ENCODE peak calls at places on chromosomes 2 and 18, in five cellular contexts. I is upper lobe of right lung, W is esophagus muscularis mucosa, O is body of pancreas, R is epithelial cell of proximal tubule. H is an unnamed sample.

GRCh38 chr2:63840081-63840784 is 1.5 kb upstream of the UGP2 start:
- DNase-seq in W (no peak), O (peak), R (no peak), I (no peak), H (no peak)

GRCh38 chr2:27890146-27891062 is at the start of the genes BABAM2 and RBKS:
- DNase-seq in O (peak), W (peak), R (no peak), I (peak), H (peak)

GRCh38 chr18:5197461-5197860 is 404 bp upstream of the AKAIN1 start:
- DNase-seq in R (no peak), I (no peak), O (peak), W (no peak), H (no peak)

GRCh38 chr2:217979151-217979811 is 23.5 kb downstream of the TNS1 start:
- DNase-seq in R (no peak), O (peak), W (no peak), I (peak), H (no peak)

GRCh38 chr2:199228887-199229819 is 228.6 kb downstream of the SATB2 start:
- DNase-seq in O (no peak), I (no peak), R (peak), W (no peak), H (no peak)

GRCh38 chr2:130920417-130921030 is 83.8 kb downstream of the ARHGEF4 start:
- DNase-seq in W (peak), O (peak), I (no peak), R (peak), H (peak)

GRCh38 chr18:37565985-37566478 is 434 bp upstream of the CELF4 start:
- DNase-seq in I (peak), W (no peak), R (no peak), O (peak), H (peak)

GRCh38 chr2:47043142-47043890 is 111.8 kb downstream of the STPG4 start:
- DNase-seq in I (no peak), O (peak), R (peak), W (no peak), H (no peak)

GRCh38 chr18:67608171-67608570 is 91.7 kb upstream of the DSEL start:
- DNase-seq in R (no peak), O (no peak), I (no peak), W (no peak), H (no peak)

GRCh38 chr18:44801796-44802195 is 121.1 kb downstream of the SETBP1 start:
- DNase-seq in I (no peak), R (no peak), W (no peak), O (no peak), H (no peak)

GRCh38 chr2:112623913-112624777 is 21.6 kb upstream of the SLC20A1 start:
- DNase-seq in R (no peak), O (no peak), I (peak), W (no peak), H (no peak)

GRCh38 chr2:172552547-172553291 is 3.2 kb upstream of the PDK1 start:
- DNase-seq in I (no peak), W (no peak), O (peak), R (peak), H (no peak)

GRCh38 chr2:207558106-207558505 is 28.3 kb downstream of the CREB1 start:
- DNase-seq in I (no peak), W (no peak), R (no peak), O (no peak), H (no peak)

GRCh38 chr18:21129586-21130216 is 18.1 kb upstream of the ROCK1 start:
- DNase-seq in W (no peak), O (no peak), I (no peak), R (no peak), H (no peak)

GRCh38 chr2:85853499-85854165 is 35.2 kb downstream of the ST3GAL5 start:
- DNase-seq in R (no peak), I (no peak), O (no peak), W (peak), H (no peak)

GRCh38 chr2:70344195-70344594 is 42.3 kb upstream of the FAM136A start:
- DNase-seq in W (no peak), R (peak), I (no peak), O (no peak), H (no peak)

GRCh38 chr18:2641638-2642037 is 13.9 kb upstream of the SMCHD1 start:
- DNase-seq in O (no peak), I (no peak), R (no peak), W (no peak), H (no peak)

GRCh38 chr2:20108655-20109396 is 57.4 kb upstream of the LAPTM4A start:
- DNase-seq in W (no peak), I (peak), R (no peak), O (no peak), H (no peak)

GRCh38 chr2:20104900-20105545 is 53.6 kb upstream of the LAPTM4A start:
- DNase-seq in R (no peak), O (no peak), W (no peak), I (no peak), H (no peak)

GRCh38 chr2:20103514-20103913 is 52.1 kb upstream of the LAPTM4A start:
- DNase-seq in O (no peak), R (no peak), W (no peak), I (no peak), H (no peak)

GRCh38 chr2:20107776-20108175 is 56.3 kb upstream of the LAPTM4A start:
- DNase-seq in W (no peak), R (no peak), I (no peak), O (no peak), H (no peak)

DNA sequence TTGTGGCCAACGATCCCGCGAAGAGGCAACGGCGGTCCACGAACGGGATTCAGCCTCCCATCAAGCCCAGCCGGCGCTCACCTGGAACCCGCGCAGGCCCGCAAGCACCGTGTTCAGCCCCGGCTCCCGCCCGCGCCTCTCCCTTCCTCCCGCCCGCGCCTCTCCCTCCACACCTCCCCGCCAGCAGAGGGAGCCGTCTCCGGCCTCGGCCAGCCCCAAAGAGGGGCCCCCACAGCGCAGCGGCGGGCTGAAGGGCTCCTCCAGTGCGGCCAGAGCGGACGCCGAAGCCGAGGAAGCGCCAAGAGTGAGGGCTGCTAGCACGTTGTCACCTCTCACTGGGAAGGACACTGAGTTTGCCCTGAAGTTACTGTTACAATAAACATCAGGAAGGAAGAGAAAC is 55.3 kb upstream of the LAPTM4A start:
- DNase-seq in R (no peak), W (no peak), I (peak), O (peak), H (peak)
- TF ChIP-seq CTCF in R (peak), W (peak), I (peak), O (peak), H (peak)

DNA sequence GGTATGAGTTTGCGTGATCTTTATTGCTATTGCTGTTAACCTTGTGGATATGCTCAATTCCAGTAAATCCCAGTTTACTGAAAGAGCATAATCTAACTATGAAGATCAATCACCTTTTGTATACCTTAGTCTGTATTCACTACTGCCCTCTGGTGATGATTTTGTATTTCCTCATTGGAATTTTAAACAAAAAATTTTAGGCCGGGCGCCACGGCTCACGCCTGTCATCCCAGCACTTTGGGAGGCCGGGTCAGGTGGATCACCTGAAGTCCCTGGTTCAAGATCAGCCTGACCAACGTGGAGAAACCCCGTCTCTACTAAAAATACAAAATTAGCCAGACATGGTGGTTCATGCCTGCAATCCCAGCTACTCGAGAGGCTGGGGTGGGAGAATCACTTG is 5.1 kb downstream of the COMMD1 start:
- DNase-seq in R (no peak), W (no peak), I (no peak), O (peak), H (no peak)
- TF ChIP-seq CTCF in R (peak), W (peak), I (peak), O (peak), H (peak)

DNA sequence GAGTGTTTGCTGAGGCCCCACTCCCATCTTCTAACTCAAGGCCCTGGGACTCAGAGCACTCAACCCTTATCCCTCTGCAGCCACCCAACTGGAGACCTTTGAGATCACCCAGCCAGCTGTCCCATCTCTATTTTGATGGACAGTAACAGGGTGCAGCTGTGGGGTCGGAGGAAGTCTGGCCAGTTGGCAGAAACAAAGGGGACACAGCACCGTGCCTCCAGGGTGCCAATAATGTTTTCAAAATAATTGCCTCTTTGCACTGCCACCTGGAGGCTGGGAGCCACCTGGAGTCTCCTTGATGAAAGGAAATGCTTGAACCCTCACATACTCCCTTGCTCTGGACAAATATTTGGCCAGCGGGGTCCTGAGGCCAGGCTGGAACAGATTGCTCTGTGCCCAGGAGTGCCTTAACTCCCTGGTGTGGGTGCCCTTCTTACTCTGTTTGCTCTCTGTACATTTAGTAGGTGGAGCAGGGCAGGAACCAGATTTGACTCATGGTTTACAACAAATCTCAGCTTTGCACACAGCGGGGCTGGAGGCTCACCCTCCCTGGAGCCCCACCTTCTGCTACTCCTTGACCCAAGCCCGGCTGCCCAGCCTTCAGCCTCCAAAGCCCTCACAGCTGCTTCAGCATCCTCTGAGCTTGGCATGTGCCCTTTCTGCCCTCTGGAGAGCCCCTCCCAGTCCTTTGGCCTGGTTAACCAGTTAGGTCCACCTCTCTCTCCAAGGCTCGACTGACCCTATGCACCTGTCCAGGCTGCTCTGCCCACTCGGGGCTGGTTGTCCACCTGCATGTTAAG is 17.2 kb downstream of the MAL start:
- DNase-seq in W (no peak), O (no peak), I (no peak), R (no peak), H (no peak)
- TF ChIP-seq CTCF in W (no peak), O (no peak), I (no peak), R (peak), H (no peak)

DNA sequence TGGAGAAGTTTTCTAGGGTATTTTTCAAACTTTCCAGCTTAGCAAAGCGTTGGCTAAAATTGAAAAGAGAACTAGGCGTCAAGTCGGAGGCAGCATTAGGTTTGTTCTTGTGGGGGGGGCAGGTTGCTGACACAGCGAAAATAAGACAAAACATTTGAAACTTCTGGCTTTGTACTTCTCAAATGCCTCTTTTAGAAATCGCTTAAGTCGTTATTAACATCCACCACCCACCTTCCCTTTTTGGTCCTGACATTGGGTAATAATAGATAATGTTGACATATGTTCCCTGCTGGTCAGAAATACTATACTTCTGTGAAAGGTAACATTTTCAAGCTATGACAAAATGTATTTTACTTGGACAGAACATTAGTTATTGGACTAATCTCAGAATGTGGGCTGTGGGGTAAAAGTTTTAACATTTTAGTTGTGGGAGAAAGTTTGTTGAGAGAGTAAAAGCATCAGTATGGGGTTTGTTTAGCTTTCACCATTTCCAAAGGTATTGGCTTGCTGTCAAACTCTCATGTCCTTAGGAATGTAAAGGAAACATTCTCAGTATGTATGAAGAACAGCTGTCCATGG is 88.1 kb upstream of the ZEB2 start:
- DNase-seq in R (no peak), I (no peak), O (no peak), W (no peak), H (no peak)
- TF ChIP-seq CTCF in R (no peak), I (no peak), O (no peak), W (no peak), H (no peak)

GRCh38 chr2:10796703-10797102 is 15.9 kb downstream of the PDIA6 start:
- DNase-seq in O (no peak), W (no peak), I (no peak), R (no peak), H (no peak)

GRCh38 chr2:10800163-10800562 is 12.4 kb downstream of the PDIA6 start:
- DNase-seq in I (no peak), R (no peak), W (no peak), O (no peak), H (no peak)

GRCh38 chr2:10795508-10796046 is 17.0 kb downstream of the PDIA6 start:
- DNase-seq in R (no peak), O (no peak), W (no peak), I (no peak), H (no peak)

GRCh38 chr2:10794891-10795290 is 17.7 kb downstream of the PDIA6 start:
- DNase-seq in O (no peak), R (no peak), W (no peak), I (no peak), H (no peak)

GRCh38 chr2:10798783-10799182 is 13.8 kb downstream of the PDIA6 start:
- DNase-seq in O (no peak), I (no peak), W (no peak), R (no peak), H (no peak)
- TF ChIP-seq CTCF in O (no peak), I (no peak), W (no peak), R (peak), H (no peak)

H was measured in mesothelial cell of epicardium.